ENCODE peak calls at places on chromosome 15, in eight cellular contexts. C is activated T-cell treated with anti-CD3 and anti-CD28 coated beads, Interleukin-2, amount 50 U/mL, for 72 hours; W is KG1; I is HEK293T; H is putamen; G is Right ventricle myocardium superior; Q is mesothelial cell of epicardium; F is stimulated activated CD4-positive, alpha-beta T cell treated with anti-CD3 and anti-CD28 coated beads, Interleukin-1b, Interleukin-23, amount 100 ng/mL, for 1 hour. M is an unnamed sample.

GRCh38 chr15:36415643-36416042 is 163.8 kb upstream of the CDIN1 start:
- DNase-seq in I (no peak), C (no peak), G (no peak), Q (no peak), H (no peak), W (no peak), F (no peak), M (no peak)

GRCh38 chr15:84940399-84940798 is 41.3 kb upstream of the PDE8A start:
- DNase-seq in Q (no peak), I (no peak), G (no peak), C (no peak), W (no peak), F (no peak), H (no peak), M (no peak)

GRCh38 chr15:96122077-96123027 is 208.1 kb upstream of the NR2F2 start:
- DNase-seq in Q (no peak), I (no peak), F (no peak), W (no peak), H (no peak), G (no peak), C (no peak), M (no peak)

GRCh38 chr15:55319537-55320325 is 709 bp downstream of the PIGB start:
- DNase-seq in Q (no peak), F (no peak), H (no peak), W (no peak), I (no peak), C (no peak), G (no peak), M (peak)

GRCh38 chr15:67601008-67601620 is 58.6 kb downstream of the MAP2K5 start:
- DNase-seq in Q (no peak), C (no peak), H (no peak), G (no peak), W (no peak), I (no peak), F (no peak), M (no peak)

GRCh38 chr15:81473946-81474345 is 99.9 kb upstream of the TMC3 start:
- DNase-seq in H (no peak), Q (no peak), F (no peak), G (no peak), I (no peak), W (no peak), C (no peak), M (no peak)

GRCh38 chr15:23039917-23040281 is 530 bp upstream of the TUBGCP5 start:
- DNase-seq in C (no peak), F (no peak), G (peak), Q (no peak), H (no peak), W (no peak), I (peak), M (no peak)

GRCh38 chr15:92818658-92819311 is 81.3 kb upstream of the CHD2 start:
- DNase-seq in I (peak), Q (no peak), W (no peak), C (no peak), F (no peak), H (no peak), G (no peak), M (peak)

GRCh38 chr15:80844011-80844732 is 65.0 kb downstream of the CEMIP start:
- DNase-seq in W (no peak), I (no peak), Q (no peak), H (no peak), F (no peak), C (no peak), G (no peak), M (no peak)

GRCh38 chr15:71314956-71315537 is 199.8 kb downstream of the THSD4 start:
- DNase-seq in F (no peak), Q (no peak), I (no peak), W (no peak), C (no peak), H (no peak), G (no peak), M (no peak)

GRCh38 chr15:91318976-91319714 is 219.1 kb downstream of the SV2B start:
- DNase-seq in Q (peak), F (no peak), G (no peak), C (no peak), W (no peak), I (no peak), H (no peak), M (no peak)

GRCh38 chr15:66124626-66125025 is 128.9 kb downstream of the MEGF11 start:
- DNase-seq in H (no peak), Q (no peak), I (no peak), W (no peak), G (no peak), F (no peak), C (no peak), M (no peak)

GRCh38 chr15:46127361-46127874 is 492.6 kb downstream of the SQOR start:
- DNase-seq in Q (no peak), H (no peak), G (no peak), W (no peak), F (no peak), C (no peak), I (no peak), M (no peak)

GRCh38 chr15:25527118-25527517 is 88.3 kb upstream of the UBE3A start:
- DNase-seq in W (no peak), F (no peak), G (no peak), H (peak), I (no peak), Q (no peak), C (no peak), M (no peak)

GRCh38 chr15:30870681-30871080 is 33.0 kb upstream of the FAN1 start:
- DNase-seq in G (no peak), C (no peak), F (no peak), Q (no peak), I (no peak), H (no peak), W (no peak), M (no peak)

GRCh38 chr15:57751177-57751800 is 44.8 kb downstream of the POLR2M start:
- DNase-seq in Q (no peak), F (no peak), H (peak), G (no peak), C (no peak), I (peak), W (no peak), M (no peak)

GRCh38 chr15:46151786-46152185 is 517.0 kb downstream of the SQOR start:
- DNase-seq in W (no peak), Q (no peak), G (no peak), F (no peak), I (no peak), H (no peak), C (no peak), M (no peak)